ENCODE peak calls at places on chromosomes 16 and 17, in ten cellular contexts. One of them, this sample, is unnamed.

GRCh38 chr16:80739523-80739922 is 64.9 kb downstream of the CDYL2 start:
- DNase-seq in CD4-positive, CD25-positive, alpha-beta regulatory T cell: no peak
- DNase-seq in kidney glomerular epithelial cell: no peak
- DNase-seq in AG04449: no peak
- DNase-seq in NCI-H524: no peak
- DNase-seq in germinal center: no peak
- DNase-seq in osteoblast: no peak
- DNase-seq in Right ventricle myocardium superior: no peak
- DNase-seq in activated naive CD4-positive, alpha-beta T cell treated with anti-CD3 and anti-CD28 coated beads for 36 hours: peak; percentile 36
- DNase-seq in BJ: no peak
- DNase-seq in this sample: no peak

GRCh38 chr16:63596716-63597115 is 1525.1 kb downstream of the CDH11 start:
- DNase-seq in CD4-positive, CD25-positive, alpha-beta regulatory T cell: no peak
- DNase-seq in kidney glomerular epithelial cell: no peak
- DNase-seq in AG04449: no peak
- DNase-seq in NCI-H524: no peak
- DNase-seq in germinal center: no peak
- DNase-seq in osteoblast: no peak
- DNase-seq in Right ventricle myocardium superior: no peak
- DNase-seq in activated naive CD4-positive, alpha-beta T cell treated with anti-CD3 and anti-CD28 coated beads for 36 hours: no peak
- DNase-seq in BJ: no peak
- DNase-seq in this sample: no peak

GRCh38 chr16:68275611-68276191 is 11.4 kb downstream of the SLC7A6 start:
- DNase-seq in CD4-positive, CD25-positive, alpha-beta regulatory T cell: peak; percentile 33
- DNase-seq in kidney glomerular epithelial cell: no peak
- DNase-seq in AG04449: no peak
- DNase-seq in NCI-H524: no peak
- DNase-seq in germinal center: peak; percentile 64
- DNase-seq in osteoblast: no peak
- DNase-seq in Right ventricle myocardium superior: peak; percentile 4
- DNase-seq in activated naive CD4-positive, alpha-beta T cell treated with anti-CD3 and anti-CD28 coated beads for 36 hours: peak; percentile 78
- DNase-seq in BJ: no peak
- DNase-seq in this sample: no peak

GRCh38 chr16:84810518-84811273 is 9.1 kb upstream of the CRISPLD2 start:
- DNase-seq in CD4-positive, CD25-positive, alpha-beta regulatory T cell: no peak
- DNase-seq in kidney glomerular epithelial cell: no peak
- DNase-seq in AG04449: no peak
- DNase-seq in NCI-H524: no peak
- DNase-seq in germinal center: no peak
- DNase-seq in osteoblast: peak; percentile 94
- DNase-seq in Right ventricle myocardium superior: no peak
- DNase-seq in activated naive CD4-positive, alpha-beta T cell treated with anti-CD3 and anti-CD28 coated beads for 36 hours: peak; percentile 65
- DNase-seq in BJ: no peak
- DNase-seq in this sample: no peak

GRCh38 chr16:85259831-85260165 is 147.5 kb upstream of the CIBAR2 start:
- DNase-seq in CD4-positive, CD25-positive, alpha-beta regulatory T cell: no peak
- DNase-seq in kidney glomerular epithelial cell: no peak
- DNase-seq in AG04449: no peak
- DNase-seq in NCI-H524: peak; percentile 96
- DNase-seq in germinal center: no peak
- DNase-seq in osteoblast: no peak
- DNase-seq in Right ventricle myocardium superior: no peak
- DNase-seq in activated naive CD4-positive, alpha-beta T cell treated with anti-CD3 and anti-CD28 coated beads for 36 hours: no peak
- DNase-seq in BJ: no peak
- DNase-seq in this sample: no peak

GRCh38 chr17:78697122-78697845 is 84.8 kb downstream of the CYTH1 start:
- DNase-seq in CD4-positive, CD25-positive, alpha-beta regulatory T cell: no peak
- DNase-seq in kidney glomerular epithelial cell: no peak
- DNase-seq in AG04449: no peak
- DNase-seq in NCI-H524: no peak
- DNase-seq in germinal center: peak; percentile 36
- DNase-seq in osteoblast: no peak
- DNase-seq in Right ventricle myocardium superior: no peak
- DNase-seq in activated naive CD4-positive, alpha-beta T cell treated with anti-CD3 and anti-CD28 coated beads for 36 hours: no peak
- DNase-seq in BJ: no peak
- DNase-seq in this sample: no peak

GRCh38 chr17:44906010-44906646 is 6.9 kb upstream of the EFTUD2 start:
- DNase-seq in CD4-positive, CD25-positive, alpha-beta regulatory T cell: no peak
- DNase-seq in kidney glomerular epithelial cell: peak; percentile 17
- DNase-seq in AG04449: peak; percentile 87
- DNase-seq in NCI-H524: no peak
- DNase-seq in germinal center: no peak
- DNase-seq in osteoblast: peak; percentile 97
- DNase-seq in Right ventricle myocardium superior: no peak
- DNase-seq in activated naive CD4-positive, alpha-beta T cell treated with anti-CD3 and anti-CD28 coated beads for 36 hours: no peak
- DNase-seq in BJ: peak; percentile 80
- DNase-seq in this sample: no peak

GRCh38 chr17:82638183-82638773 is 10.0 kb downstream of the WDR45B start:
- DNase-seq in CD4-positive, CD25-positive, alpha-beta regulatory T cell: no peak
- DNase-seq in kidney glomerular epithelial cell: no peak
- DNase-seq in AG04449: no peak
- DNase-seq in NCI-H524: no peak
- DNase-seq in germinal center: no peak
- DNase-seq in osteoblast: peak; percentile 73
- DNase-seq in Right ventricle myocardium superior: no peak
- DNase-seq in activated naive CD4-positive, alpha-beta T cell treated with anti-CD3 and anti-CD28 coated beads for 36 hours: no peak
- DNase-seq in BJ: no peak
- DNase-seq in this sample: no peak

GRCh38 chr17:49260922-49261291 is 30.3 kb upstream of the PHOSPHO1 start:
- DNase-seq in CD4-positive, CD25-positive, alpha-beta regulatory T cell: no peak
- DNase-seq in kidney glomerular epithelial cell: no peak
- DNase-seq in AG04449: no peak
- DNase-seq in NCI-H524: no peak
- DNase-seq in germinal center: no peak
- DNase-seq in osteoblast: peak; percentile 71
- DNase-seq in Right ventricle myocardium superior: no peak
- DNase-seq in activated naive CD4-positive, alpha-beta T cell treated with anti-CD3 and anti-CD28 coated beads for 36 hours: no peak
- DNase-seq in BJ: no peak
- DNase-seq in this sample: no peak

GRCh38 chr17:18948476-18949006 is 3.4 kb upstream of the SLC5A10 start:
- DNase-seq in CD4-positive, CD25-positive, alpha-beta regulatory T cell: no peak
- DNase-seq in kidney glomerular epithelial cell: no peak
- DNase-seq in AG04449: no peak
- DNase-seq in NCI-H524: no peak
- DNase-seq in germinal center: no peak
- DNase-seq in osteoblast: no peak
- DNase-seq in Right ventricle myocardium superior: no peak
- DNase-seq in activated naive CD4-positive, alpha-beta T cell treated with anti-CD3 and anti-CD28 coated beads for 36 hours: no peak
- DNase-seq in BJ: no peak
- DNase-seq in this sample: no peak

GRCh38 chr17:2054262-2054739 is 602 bp upstream of the HIC1 start:
- DNase-seq in CD4-positive, CD25-positive, alpha-beta regulatory T cell: no peak
- DNase-seq in kidney glomerular epithelial cell: no peak
- DNase-seq in AG04449: no peak
- DNase-seq in NCI-H524: no peak
- DNase-seq in germinal center: no peak
- DNase-seq in osteoblast: peak; percentile 97
- DNase-seq in Right ventricle myocardium superior: no peak
- DNase-seq in activated naive CD4-positive, alpha-beta T cell treated with anti-CD3 and anti-CD28 coated beads for 36 hours: peak; percentile 70
- DNase-seq in BJ: no peak
- DNase-seq in this sample: peak; percentile 60

GRCh38 chr17:44417553-44417952 is 28.1 kb upstream of the ITGA2B start:
- DNase-seq in CD4-positive, CD25-positive, alpha-beta regulatory T cell: no peak
- DNase-seq in kidney glomerular epithelial cell: peak; percentile 78
- DNase-seq in AG04449: peak; percentile 33
- DNase-seq in NCI-H524: no peak
- DNase-seq in germinal center: no peak
- DNase-seq in osteoblast: peak; percentile 73
- DNase-seq in Right ventricle myocardium superior: no peak
- DNase-seq in activated naive CD4-positive, alpha-beta T cell treated with anti-CD3 and anti-CD28 coated beads for 36 hours: peak; percentile 47
- DNase-seq in BJ: peak; percentile 37
- DNase-seq in this sample: no peak

GRCh38 chr16:48075398-48075797 is 80.4 kb downstream of the ABCC12 start:
- DNase-seq in CD4-positive, CD25-positive, alpha-beta regulatory T cell: no peak
- DNase-seq in kidney glomerular epithelial cell: no peak
- DNase-seq in AG04449: peak; percentile 70
- DNase-seq in NCI-H524: no peak
- DNase-seq in germinal center: no peak
- DNase-seq in osteoblast: peak; percentile 82
- DNase-seq in Right ventricle myocardium superior: no peak
- DNase-seq in activated naive CD4-positive, alpha-beta T cell treated with anti-CD3 and anti-CD28 coated beads for 36 hours: no peak
- DNase-seq in BJ: no peak
- DNase-seq in this sample: no peak

GRCh38 chr17:65173284-65173793 is 36.2 kb downstream of the RGS9 start:
- DNase-seq in CD4-positive, CD25-positive, alpha-beta regulatory T cell: no peak
- DNase-seq in kidney glomerular epithelial cell: peak; percentile 16
- DNase-seq in AG04449: no peak
- DNase-seq in NCI-H524: no peak
- DNase-seq in germinal center: peak; percentile 22
- DNase-seq in osteoblast: no peak
- DNase-seq in Right ventricle myocardium superior: peak; percentile 46
- DNase-seq in activated naive CD4-positive, alpha-beta T cell treated with anti-CD3 and anti-CD28 coated beads for 36 hours: peak; percentile 85
- DNase-seq in BJ: no peak
- DNase-seq in this sample: no peak

GRCh38 chr17:76988796-76989195 is 120.6 kb downstream of the MGAT5B start:
- DNase-seq in CD4-positive, CD25-positive, alpha-beta regulatory T cell: no peak
- DNase-seq in kidney glomerular epithelial cell: no peak
- DNase-seq in AG04449: no peak
- DNase-seq in NCI-H524: no peak
- DNase-seq in germinal center: no peak
- DNase-seq in osteoblast: no peak
- DNase-seq in Right ventricle myocardium superior: no peak
- DNase-seq in activated naive CD4-positive, alpha-beta T cell treated with anti-CD3 and anti-CD28 coated beads for 36 hours: no peak
- DNase-seq in BJ: no peak
- DNase-seq in this sample: no peak

GRCh38 chr17:8475227-8475626 is 39.5 kb downstream of the NDEL1 start:
- DNase-seq in CD4-positive, CD25-positive, alpha-beta regulatory T cell: no peak
- DNase-seq in kidney glomerular epithelial cell: no peak
- DNase-seq in AG04449: no peak
- DNase-seq in NCI-H524: no peak
- DNase-seq in germinal center: no peak
- DNase-seq in osteoblast: no peak
- DNase-seq in Right ventricle myocardium superior: no peak
- DNase-seq in activated naive CD4-positive, alpha-beta T cell treated with anti-CD3 and anti-CD28 coated beads for 36 hours: no peak
- DNase-seq in BJ: no peak
- DNase-seq in this sample: no peak

GRCh38 chr17:37056622-37057021 is 107.9 kb downstream of the AATF start:
- DNase-seq in CD4-positive, CD25-positive, alpha-beta regulatory T cell: no peak
- DNase-seq in kidney glomerular epithelial cell: no peak
- DNase-seq in AG04449: no peak
- DNase-seq in NCI-H524: no peak
- DNase-seq in germinal center: no peak
- DNase-seq in osteoblast: no peak
- DNase-seq in Right ventricle myocardium superior: no peak
- DNase-seq in activated naive CD4-positive, alpha-beta T cell treated with anti-CD3 and anti-CD28 coated beads for 36 hours: no peak
- DNase-seq in BJ: no peak
- DNase-seq in this sample: no peak

GRCh38 chr17:79026345-79027273 is 2.6 kb downstream of the C1QTNF1 start:
- DNase-seq in CD4-positive, CD25-positive, alpha-beta regulatory T cell: no peak
- DNase-seq in kidney glomerular epithelial cell: peak; percentile 72
- DNase-seq in AG04449: no peak
- DNase-seq in NCI-H524: no peak
- DNase-seq in germinal center: no peak
- DNase-seq in osteoblast: peak; percentile 95
- DNase-seq in Right ventricle myocardium superior: peak; percentile 70
- DNase-seq in activated naive CD4-positive, alpha-beta T cell treated with anti-CD3 and anti-CD28 coated beads for 36 hours: no peak
- DNase-seq in BJ: no peak
- DNase-seq in this sample: peak; percentile 36

GRCh38 chr16:68074850-68075249 is 10.3 kb upstream of the NFATC3 start:
- DNase-seq in CD4-positive, CD25-positive, alpha-beta regulatory T cell: peak; percentile 34
- DNase-seq in kidney glomerular epithelial cell: no peak
- DNase-seq in AG04449: no peak
- DNase-seq in NCI-H524: no peak
- DNase-seq in germinal center: peak; percentile 85
- DNase-seq in osteoblast: no peak
- DNase-seq in Right ventricle myocardium superior: no peak
- DNase-seq in activated naive CD4-positive, alpha-beta T cell treated with anti-CD3 and anti-CD28 coated beads for 36 hours: peak; percentile 62
- DNase-seq in BJ: no peak
- DNase-seq in this sample: no peak

GRCh38 chr17:32943647-32944191 is 15.8 kb downstream of the TMEM98 start:
- DNase-seq in CD4-positive, CD25-positive, alpha-beta regulatory T cell: no peak
- DNase-seq in kidney glomerular epithelial cell: peak; percentile 41
- DNase-seq in AG04449: peak; percentile 59
- DNase-seq in NCI-H524: no peak
- DNase-seq in germinal center: no peak
- DNase-seq in osteoblast: no peak
- DNase-seq in Right ventricle myocardium superior: no peak
- DNase-seq in activated naive CD4-positive, alpha-beta T cell treated with anti-CD3 and anti-CD28 coated beads for 36 hours: no peak
- DNase-seq in BJ: peak; percentile 86
- DNase-seq in this sample: no peak

This sample was measured in tibial artery.